ENCODE peak calls at places on chromosomes 13 and 19, in five cellular contexts. B is kidney epithelial cell, U is coronary artery, Q is NB4, V is hepatocyte. L is an unnamed sample.

GRCh38 chr13:74574964-74575728 is 440.9 kb upstream of the KLF12 start:
- DNase-seq in Q (no peak), B (no peak), V (no peak), U (no peak), L (no peak)

GRCh38 chr13:31111136-31111535 is 50.6 kb downstream of the HSPH1 start:
- DNase-seq in V (no peak), Q (peak), U (no peak), B (no peak), L (no peak)

GRCh38 chr13:48070942-48071341 is 24.0 kb downstream of the MED4 start:
- DNase-seq in B (no peak), V (no peak), U (no peak), Q (no peak), L (no peak)

GRCh38 chr19:41309225-41310030 is 544 bp upstream of the CCDC97 start:
- DNase-seq in V (no peak), Q (no peak), B (no peak), U (no peak), L (peak)

GRCh38 chr19:34733266-34733825 is 697 bp upstream of the ZNF181 start:
- DNase-seq in V (peak), U (peak), Q (peak), B (no peak), L (peak)

GRCh38 chr19:36837902-36838783 is at the start of gene ZNF790:
- DNase-seq in V (peak), B (peak), U (peak), Q (peak), L (peak)

GRCh38 chr13:59358014-59358413 is 805.7 kb downstream of the DIAPH3 start:
- DNase-seq in B (no peak), U (no peak), V (no peak), Q (no peak), L (no peak)

GRCh38 chr13:69619651-69620050 is 488.0 kb upstream of the ATXN8OS start:
- DNase-seq in B (no peak), U (no peak), Q (no peak), V (no peak), L (no peak)

GRCh38 chr13:20814224-20814910 is 40.6 kb upstream of the EEF1AKMT1 start:
- DNase-seq in U (peak), V (peak), Q (no peak), B (peak), L (no peak)

GRCh38 chr13:89936256-89936655 is 1411.2 kb upstream of the MIR17HG start:
- DNase-seq in V (no peak), U (no peak), B (no peak), Q (no peak), L (no peak)

DNA sequence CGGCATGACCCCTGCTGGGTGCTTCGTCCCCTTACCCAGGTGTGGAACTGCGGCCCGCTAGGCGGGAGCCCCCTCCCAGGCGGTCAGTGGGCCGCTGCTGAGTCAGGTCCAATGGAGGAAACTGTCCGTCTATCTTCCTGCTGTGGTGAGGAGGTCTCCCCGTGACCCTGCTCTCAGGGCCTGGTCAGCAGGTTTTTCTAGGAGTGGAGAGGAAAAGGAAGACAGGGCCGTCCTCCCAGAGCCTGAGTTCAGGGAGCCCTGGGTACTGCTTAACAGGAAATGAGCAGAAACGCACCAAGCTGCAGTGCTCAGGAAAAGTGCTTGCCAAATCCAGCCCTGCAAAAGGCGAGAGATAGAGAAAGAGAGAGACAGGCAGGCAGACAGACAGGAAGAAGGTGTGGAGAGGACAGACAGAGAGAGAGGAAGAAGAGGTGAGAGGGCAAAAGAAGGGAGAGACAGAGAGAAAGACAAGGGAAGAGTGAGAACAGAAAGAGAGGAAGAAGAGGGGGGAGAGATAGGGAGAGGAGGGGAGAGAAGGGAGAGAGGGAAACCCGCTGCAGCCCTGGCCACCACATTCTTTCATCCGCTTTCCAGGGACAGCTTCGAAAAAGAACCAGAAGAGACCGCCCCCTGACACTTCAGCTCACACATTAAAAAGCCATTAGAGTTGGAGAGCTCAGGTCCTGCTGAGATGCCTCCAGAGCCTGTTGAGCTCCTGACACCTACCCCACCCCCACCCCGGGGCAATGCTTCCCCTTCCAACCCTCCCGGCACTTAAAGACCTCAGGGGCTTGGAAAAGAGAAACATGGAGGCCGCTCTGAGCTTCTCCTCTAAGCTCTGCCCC is 10.1 kb downstream of the SH3GL1 start:
- DNase-seq in V (peak), B (no peak), U (no peak), Q (no peak), L (no peak)
- H3K4me3 ChIP-seq in V (no peak), B (no peak), U (peak), Q (no peak), L (no peak)

GRCh38 chr13:62129000-62129551 is 713.4 kb upstream of the PCDH20 start:
- DNase-seq in Q (no peak), B (no peak), V (no peak), U (no peak), L (no peak)
- TF ChIP-seq CTCF in Q (no peak), B (no peak), V (no peak), U (no peak), L (no peak)

GRCh38 chr19:38320969-38321339 is 1.3 kb downstream of the KCNK6 start:
- DNase-seq in B (no peak), U (no peak), Q (no peak), V (no peak), L (no peak)

GRCh38 chr19:38319421-38320258 is at the start of gene KCNK6:
- DNase-seq in Q (peak), U (no peak), B (no peak), V (peak), L (peak)

GRCh38 chr19:38323276-38323675 is 3.6 kb downstream of the KCNK6 start:
- DNase-seq in U (no peak), B (no peak), Q (no peak), V (no peak), L (no peak)

GRCh38 chr19:38324431-38324830 is 4.8 kb downstream of the KCNK6 start:
- DNase-seq in V (no peak), U (no peak), B (no peak), Q (no peak), L (no peak)

DNA sequence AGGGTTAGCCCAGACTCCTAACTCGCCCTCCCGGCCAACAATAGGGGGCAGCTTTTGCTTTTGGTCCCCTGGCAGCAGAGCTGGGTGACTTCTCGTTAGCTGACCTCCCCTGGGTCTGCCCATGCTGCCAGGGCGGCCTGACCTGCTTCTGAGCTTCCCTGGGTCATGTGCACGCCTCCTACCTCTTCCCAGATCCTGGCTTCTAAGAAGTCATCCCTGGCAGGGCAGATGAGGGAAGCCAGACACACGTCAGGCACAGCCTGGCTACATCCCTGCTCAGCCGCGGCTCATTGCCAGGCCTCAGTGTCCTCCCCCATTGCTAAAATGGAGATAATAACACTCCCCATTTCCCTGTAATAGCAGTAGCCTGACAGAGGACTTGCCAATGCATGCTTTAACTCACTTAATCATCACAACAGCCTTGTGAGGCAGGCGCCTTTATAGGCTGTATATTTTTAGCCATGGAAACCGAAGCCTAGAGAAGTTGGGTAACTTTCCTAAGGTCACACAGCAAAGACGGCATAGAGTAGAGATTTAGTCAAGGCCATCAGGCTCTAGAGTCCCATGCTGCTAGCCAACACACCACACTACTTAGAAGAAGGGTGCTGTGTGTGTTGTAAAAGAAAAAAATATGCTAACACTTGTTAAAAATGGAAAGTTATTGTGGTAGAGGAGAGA is 2.1 kb downstream of the KCNK6 start:
- DNase-seq in B (no peak), Q (no peak), V (peak), U (peak), L (no peak)
- H3K4me3 ChIP-seq in B (no peak), Q (no peak), V (no peak), U (peak), L (no peak)

GRCh38 chr19:52601025-52601973 is 31.2 kb downstream of the ZNF701 start:
- DNase-seq in Q (peak), B (peak), V (peak), U (peak), L (peak)
- TF ChIP-seq CTCF in Q (no peak), B (peak), V (peak), U (peak), L (peak)

GRCh38 chr19:4583961-4584669 is 24.6 kb upstream of the SEMA6B start:
- DNase-seq in Q (peak), B (no peak), V (no peak), U (no peak), L (peak)

GRCh38 chr19:4582980-4583842 is 23.7 kb upstream of the SEMA6B start:
- DNase-seq in Q (no peak), U (no peak), V (no peak), B (no peak), L (no peak)

GRCh38 chr19:4585556-4585955 is 26.1 kb upstream of the SEMA6B start:
- DNase-seq in V (no peak), U (no peak), B (no peak), Q (no peak), L (no peak)

GRCh38 chr19:4586245-4586644 is 26.8 kb upstream of the SEMA6B start:
- DNase-seq in B (no peak), V (no peak), U (no peak), Q (no peak), L (no peak)

GRCh38 chr19:4584670-4585460 is 25.4 kb upstream of the SEMA6B start:
- DNase-seq in Q (no peak), B (no peak), U (no peak), V (no peak), L (no peak)
- H3K4me3 ChIP-seq in Q (no peak), B (peak), U (peak), V (peak), L (no peak)

GRCh38 chr13:100630564-100630963 is 42.0 kb upstream of the GGACT start:
- DNase-seq in V (no peak), B (no peak), U (no peak), Q (no peak), L (no peak)
- TF ChIP-seq CTCF in V (peak), B (no peak), U (no peak), Q (no peak), L (no peak)

GRCh38 chr19:17471410-17472125 is 1.2 kb downstream of the SLC27A1 start:
- DNase-seq in Q (no peak), B (no peak), U (no peak), V (no peak), L (no peak)

GRCh38 chr19:17479325-17479791 is 9.0 kb downstream of the SLC27A1 start:
- DNase-seq in V (no peak), Q (peak), B (no peak), U (no peak), L (no peak)

GRCh38 chr19:17473041-17473440 is 2.7 kb downstream of the SLC27A1 start:
- DNase-seq in U (no peak), V (no peak), B (no peak), Q (peak), L (peak)

GRCh38 chr19:17470204-17470841 is at the start of gene SLC27A1:
- DNase-seq in B (peak), U (no peak), V (peak), Q (peak), L (peak)

DNA sequence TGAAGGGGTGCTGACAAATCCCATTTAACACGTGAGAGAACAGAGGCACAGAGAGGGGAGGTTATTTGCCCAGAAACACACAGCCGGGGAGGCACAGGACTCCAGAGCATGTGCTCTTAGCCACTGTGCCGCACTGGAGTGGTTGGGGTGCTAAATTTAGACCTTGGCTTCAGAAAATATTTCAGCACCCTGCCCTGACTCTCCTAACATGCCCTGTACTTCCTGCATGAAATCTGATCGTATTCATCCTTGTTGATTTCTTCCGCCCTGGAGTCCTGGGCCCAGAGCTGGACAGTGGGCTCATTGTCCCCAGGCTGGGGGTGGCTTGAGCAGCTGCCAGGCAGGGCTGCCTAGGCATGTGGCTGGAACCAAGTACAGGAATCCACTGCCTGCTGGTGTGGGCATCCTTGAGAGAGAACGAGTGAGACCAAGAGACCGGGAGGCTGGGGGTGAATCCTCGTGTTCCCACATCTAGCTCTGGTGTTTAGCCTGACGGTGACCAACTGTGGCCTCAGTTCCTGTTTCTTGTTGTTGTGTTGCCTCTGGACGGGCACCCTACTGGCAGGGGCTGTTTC is 5.3 kb downstream of the SLC27A1 start:
- DNase-seq in B (no peak), U (no peak), V (no peak), Q (peak), L (no peak)
- H3K4me3 ChIP-seq in B (no peak), U (peak), V (no peak), Q (no peak), L (no peak)

DNA sequence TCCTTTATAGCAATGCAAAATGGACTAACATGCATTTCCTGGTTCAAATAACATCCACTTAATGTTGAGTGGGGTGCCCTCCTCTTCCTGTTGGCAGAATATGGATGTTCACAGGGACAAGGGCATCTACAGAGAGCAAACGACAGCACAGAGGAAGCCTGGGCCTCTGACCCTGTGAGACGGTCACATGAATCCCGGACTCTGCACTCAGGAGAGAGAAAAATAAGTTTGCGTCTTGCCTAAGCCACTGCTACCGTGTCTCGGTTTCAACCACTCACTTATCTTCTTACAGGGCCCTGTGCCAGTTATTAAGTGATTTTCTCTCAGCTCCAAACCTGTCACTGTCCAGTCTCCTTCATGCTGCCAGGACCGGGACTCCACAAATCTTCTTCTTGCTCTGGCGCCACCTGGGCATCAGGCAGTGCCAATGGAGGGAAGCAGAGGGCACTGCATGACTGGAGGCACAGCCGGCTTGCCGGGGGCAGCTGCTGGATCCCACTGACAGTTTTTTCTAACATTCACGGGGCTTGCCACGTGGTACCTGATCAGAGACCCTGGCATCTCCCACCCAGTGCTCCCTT is 11.8 kb downstream of the LIG1 start:
- DNase-seq in U (no peak), B (no peak), V (no peak), Q (no peak), L (no peak)
- TF ChIP-seq CTCF in U (no peak), B (no peak), V (no peak), Q (peak), L (no peak)

GRCh38 chr13:53775807-53776206 is 747.2 kb downstream of the OLFM4 start:
- DNase-seq in U (no peak), V (no peak), Q (no peak), B (no peak), L (no peak)
- H3K4me3 ChIP-seq in U (no peak), V (no peak), Q (no peak), B (no peak), L (no peak)

GRCh38 chr13:81539643-81540150 is 1198.8 kb upstream of the SPRY2 start:
- DNase-seq in B (no peak), V (no peak), U (no peak), Q (no peak), L (no peak)

DNA sequence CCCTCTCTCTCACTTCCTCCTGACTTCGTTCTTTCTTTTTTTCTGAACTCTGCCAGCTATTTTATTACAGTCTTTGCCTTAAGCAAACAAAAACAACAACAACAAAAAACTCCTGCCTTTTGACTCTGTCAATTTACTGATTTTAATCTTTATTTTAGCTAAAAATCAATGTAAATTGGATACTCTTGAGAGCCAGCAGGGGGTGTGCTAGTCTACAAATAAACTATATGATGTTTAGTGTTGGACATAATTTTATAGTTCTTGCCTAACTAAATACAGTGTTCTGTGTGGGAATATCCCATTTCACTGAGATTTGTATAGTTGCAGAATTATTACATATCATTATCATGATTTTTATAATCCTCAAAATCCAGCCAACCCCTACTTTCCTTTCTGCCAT is 1199.9 kb upstream of the SPRY2 start:
- DNase-seq in U (no peak), Q (peak), B (no peak), V (peak), L (no peak)
- TF ChIP-seq CTCF in U (no peak), Q (peak), B (peak), V (peak), L (no peak)

L was measured in GM12865.